ENCODE peak calls at places on chromosomes 6 and 20, in ten cellular contexts. J, P, L, Z, V, M, W, S, F and I are unnamed samples. For H3K9me3 and H3K36me3, the result is how much of the 10 kb centered on the place peaks cover.

GRCh38 chr20:22775671-22776139 is 191.3 kb upstream of the FOXA2 start:
- DNase-seq in J (peak), P (no peak), L (no peak), Z (no peak), V (no peak), M (no peak), W (no peak), S (no peak), F (peak), I (no peak)

GRCh38 chr6:73964455-73964854 is 268.5 kb downstream of the CD109 start:
- DNase-seq in J (no peak), P (no peak), L (no peak), Z (no peak), V (no peak), M (no peak), W (no peak), S (no peak), F (no peak), I (no peak)

GRCh38 chr20:62668441-62669027 is 26.2 kb downstream of the SLCO4A1 start:
- DNase-seq in J (peak), P (peak), L (peak), Z (peak), V (peak), M (peak), W (peak), S (no peak), F (peak), I (peak)

GRCh38 chr6:33694977-33695376 is 16.5 kb downstream of the UQCC2 start:
- DNase-seq in J (no peak), P (no peak), L (no peak), Z (no peak), V (no peak), M (no peak), W (no peak), S (no peak), F (no peak), I (no peak)

GRCh38 chr6:170179925-170180324 is 111.0 kb downstream of the DLL1 start:
- DNase-seq in J (no peak), P (no peak), L (no peak), Z (no peak), V (no peak), M (no peak), W (no peak), S (no peak), F (peak), I (no peak)

GRCh38 chr6:110814488-110815259 is 595 bp downstream of the CDK19 start:
- DNase-seq in J (peak), P (peak), L (peak), Z (peak), V (peak), M (peak), W (peak), S (peak), F (peak), I (peak)

GRCh38 chr20:64102647-64103354 is 4.6 kb downstream of the NPBWR2 start:
- DNase-seq in J (no peak), P (peak), L (peak), Z (no peak), V (no peak), M (no peak), W (no peak), S (peak), F (no peak), I (no peak)

GRCh38 chr6:165987483-165988305 is 180.0 kb downstream of the TBXT start:
- DNase-seq in J (peak), P (peak), L (peak), Z (peak), V (peak), M (peak), W (no peak), S (no peak), F (peak), I (peak)

GRCh38 chr6:17473554-17473953 is 80.2 kb downstream of the CAP2 start:
- DNase-seq in J (no peak), P (no peak), L (peak), Z (no peak), V (no peak), M (no peak), W (no peak), S (no peak), F (no peak), I (no peak)

GRCh38 chr6:27297857-27298730 is 14.0 kb downstream of the POM121L2 start:
- DNase-seq in J (peak), P (no peak), L (no peak), Z (no peak), V (no peak), M (no peak), W (no peak), S (no peak), F (no peak), I (no peak)

GRCh38 chr6:72669324-72669723 is 47.5 kb downstream of the KCNQ5 start:
- DNase-seq in J (no peak), P (no peak), L (no peak), Z (no peak), V (no peak), M (no peak), W (peak), S (no peak), F (no peak), I (no peak)

GRCh38 chr20:36183155-36183944 is 28.8 kb downstream of the EPB41L1 start:
- DNase-seq in J (no peak), P (no peak), L (no peak), Z (no peak), V (no peak), M (no peak), W (no peak), S (no peak), F (peak), I (no peak)

GRCh38 chr20:22620342-22620741 is 36.0 kb upstream of the FOXA2 start:
- DNase-seq in J (no peak), P (no peak), L (no peak), Z (no peak), V (no peak), M (no peak), W (no peak), S (peak), F (no peak), I (no peak)

GRCh38 chr6:154805288-154805911 is 72.2 kb downstream of the SCAF8 start:
- DNase-seq in J (peak), P (no peak), L (no peak), Z (no peak), V (no peak), M (no peak), W (no peak), S (no peak), F (no peak), I (no peak)

GRCh38 chr20:25697132-25697446 is 436 bp upstream of the ZNF337 start:
- DNase-seq in J (no peak), P (no peak), L (no peak), Z (no peak), V (no peak), M (no peak), W (no peak), S (no peak), F (no peak), I (no peak)

GRCh38 chr6:32617751-32618150 is 19.5 kb upstream of the HLA-DQA1 start:
- DNase-seq in J (no peak), P (no peak), L (no peak), Z (no peak), V (no peak), M (no peak), W (no peak), S (no peak), F (no peak), I (no peak)

GRCh38 chr6:13013681-13014550 is 297.3 kb downstream of the PHACTR1 start:
- DNase-seq in J (no peak), P (no peak), L (peak), Z (no peak), V (no peak), M (no peak), W (no peak), S (peak), F (no peak), I (no peak)

GRCh38 chr6:143513410-143513809 is 1.9 kb upstream of the FUCA2 start:
- DNase-seq in J (no peak), P (no peak), L (peak), Z (no peak), V (peak), M (no peak), W (peak), S (no peak), F (no peak), I (no peak)

GRCh38 chr6:7138111-7138510 is 30.4 kb downstream of the RREB1 start:
- DNase-seq in J (no peak), P (no peak), L (no peak), Z (no peak), V (no peak), M (no peak), W (no peak), S (no peak), F (no peak), I (no peak)

GRCh38 chr20:24984963-24985640 is 7.4 kb downstream of the APMAP start:
- DNase-seq in J (no peak), P (peak), L (no peak), Z (no peak), V (peak), M (peak), W (peak), S (no peak), F (no peak), I (no peak)

GRCh38 chr20:8373579-8373978 is 241.5 kb downstream of the PLCB1 start:
- DNase-seq in J (no peak), P (no peak), L (no peak), Z (no peak), V (no peak), M (no peak), W (no peak), S (no peak), F (no peak), I (no peak)

GRCh38 chr20:8375898-8376297 is 243.8 kb downstream of the PLCB1 start:
- DNase-seq in J (peak), P (no peak), L (no peak), Z (no peak), V (no peak), M (no peak), W (no peak), S (no peak), F (no peak), I (no peak)

GRCh38 chr20:8372819-8373218 is 240.8 kb downstream of the PLCB1 start:
- DNase-seq in J (no peak), P (no peak), L (no peak), Z (no peak), V (no peak), M (no peak), W (no peak), S (no peak), F (no peak), I (no peak)

GRCh38 chr20:8376940-8377339 is 244.9 kb downstream of the PLCB1 start:
- DNase-seq in J (no peak), P (no peak), L (no peak), Z (no peak), V (no peak), M (no peak), W (no peak), S (no peak), F (no peak), I (no peak)
- H3K4me3 ChIP-seq in J (no peak), P (no peak), L (no peak), Z (no peak), V (no peak), M (no peak), W (no peak), S (no peak), F (no peak), I (no peak)

GRCh38 chr20:59804347-59804746 is 129.1 kb downstream of the SYCP2 start:
- DNase-seq in J (no peak), P (no peak), L (no peak), Z (peak), V (no peak), M (no peak), W (no peak), S (no peak), F (no peak), I (no peak)
- H3K9me3 ChIP-seq in J (under half), P (under half), L (under half), Z (under half), V (under half), M (under half), W (under half), S (under half), F (under half), I (under half)

GRCh38 chr6:44255848-44256247 is 1.5 kb downstream of the SLC35B2 start:
- DNase-seq in J (no peak), P (peak), L (no peak), Z (no peak), V (no peak), M (no peak), W (no peak), S (no peak), F (no peak), I (no peak)
- H3K36me3 ChIP-seq in J (under half), P (half or more), L (half or more), Z (under half), V (under half), M (half or more), W (under half), S (under half), F (half or more), I (half or more)

DNA sequence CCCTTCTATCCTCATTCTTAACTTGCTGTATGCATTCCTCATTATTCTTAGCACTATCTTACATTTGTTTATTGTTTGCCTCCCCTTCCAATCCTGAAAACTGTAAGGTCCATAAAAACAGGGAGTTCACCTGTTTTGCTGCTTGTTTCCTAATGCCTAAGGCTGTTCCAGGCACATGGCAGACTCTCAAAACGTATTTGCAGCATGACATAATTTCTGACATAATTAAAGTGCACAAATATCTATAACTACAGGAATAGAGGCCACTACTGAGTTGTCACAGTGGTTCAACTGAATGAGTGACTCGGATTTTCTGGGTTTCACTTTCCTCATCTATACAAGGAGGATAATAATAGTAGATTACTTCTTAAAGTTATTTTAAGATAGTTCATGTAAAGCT is 83.0 kb downstream of the HFE start:
- DNase-seq in J (no peak), P (no peak), L (no peak), Z (no peak), V (no peak), M (no peak), W (no peak), S (no peak), F (no peak), I (no peak)
- H3K4me3 ChIP-seq in J (no peak), P (no peak), L (no peak), Z (no peak), V (no peak), M (no peak), W (no peak), S (no peak), F (no peak), I (no peak)

GRCh38 chr20:59667981-59668515 is 63.7 kb downstream of the PHACTR3 start:
- DNase-seq in J (no peak), P (no peak), L (no peak), Z (no peak), V (no peak), M (no peak), W (no peak), S (no peak), F (no peak), I (no peak)
- H3K9me3 ChIP-seq in J (under half), P (under half), L (under half), Z (under half), V (under half), M (under half), W (under half), S (under half), F (under half), I (under half)

DNA sequence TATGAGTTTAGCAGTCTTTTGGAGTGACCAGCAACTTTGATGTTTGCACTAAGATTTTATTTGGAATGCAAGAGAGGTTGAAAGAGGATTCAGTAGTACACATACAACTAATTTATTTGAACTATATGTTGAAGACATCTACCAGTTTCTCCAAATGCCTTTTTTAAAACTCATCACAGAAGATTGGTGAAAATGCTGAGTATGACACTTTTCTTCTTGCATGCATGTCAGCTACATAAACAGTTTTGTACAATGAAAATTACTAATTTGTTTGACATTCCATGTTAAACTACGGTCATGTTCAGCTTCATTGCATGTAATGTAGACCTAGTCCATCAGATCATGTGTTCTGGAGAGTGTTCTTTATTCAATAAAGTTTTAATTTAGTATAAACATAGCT is 13.9 kb downstream of the GJA1 start:
- DNase-seq in J (no peak), P (no peak), L (no peak), Z (no peak), V (no peak), M (no peak), W (no peak), S (no peak), F (no peak), I (no peak)
- H3K36me3 ChIP-seq in J (under half), P (under half), L (under half), Z (under half), V (under half), M (under half), W (under half), S (under half), F (under half), I (under half)

DNA sequence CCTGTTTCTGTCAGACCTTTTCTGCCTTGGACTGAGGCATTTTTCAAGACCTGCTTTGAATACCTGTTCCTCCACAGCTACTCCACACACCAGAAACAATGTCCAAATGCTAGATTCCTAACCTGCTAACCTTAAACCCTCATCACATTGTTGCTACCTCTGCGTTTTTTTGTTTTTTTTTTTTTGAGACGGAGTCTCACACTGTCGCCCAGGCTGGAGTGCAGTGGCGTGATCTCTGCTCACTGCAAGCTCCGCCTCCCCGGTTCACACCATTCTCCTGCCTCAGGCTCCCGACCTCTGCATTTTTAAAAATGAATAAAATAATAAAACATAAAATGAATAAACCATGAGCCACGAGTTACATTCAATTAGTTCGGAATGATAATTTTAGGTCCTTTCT is 1.2 kb downstream of the C6orf89 start:
- DNase-seq in J (no peak), P (no peak), L (no peak), Z (no peak), V (no peak), M (no peak), W (no peak), S (no peak), F (no peak), I (no peak)
- H3K4me3 ChIP-seq in J (peak), P (peak), L (peak), Z (peak), V (no peak), M (peak), W (no peak), S (peak), F (no peak), I (peak)

GRCh38 chr6:159469449-159469848 is 223.6 kb downstream of the SOD2 start:
- DNase-seq in J (no peak), P (no peak), L (no peak), Z (no peak), V (no peak), M (no peak), W (no peak), S (no peak), F (no peak), I (no peak)

GRCh38 chr6:159470400-159470799 is 222.6 kb downstream of the SOD2 start:
- DNase-seq in J (no peak), P (no peak), L (no peak), Z (no peak), V (no peak), M (no peak), W (no peak), S (no peak), F (no peak), I (no peak)

GRCh38 chr6:159473435-159473834 is 219.6 kb downstream of the SOD2 start:
- DNase-seq in J (no peak), P (no peak), L (no peak), Z (no peak), V (no peak), M (peak), W (no peak), S (no peak), F (no peak), I (no peak)

DNA sequence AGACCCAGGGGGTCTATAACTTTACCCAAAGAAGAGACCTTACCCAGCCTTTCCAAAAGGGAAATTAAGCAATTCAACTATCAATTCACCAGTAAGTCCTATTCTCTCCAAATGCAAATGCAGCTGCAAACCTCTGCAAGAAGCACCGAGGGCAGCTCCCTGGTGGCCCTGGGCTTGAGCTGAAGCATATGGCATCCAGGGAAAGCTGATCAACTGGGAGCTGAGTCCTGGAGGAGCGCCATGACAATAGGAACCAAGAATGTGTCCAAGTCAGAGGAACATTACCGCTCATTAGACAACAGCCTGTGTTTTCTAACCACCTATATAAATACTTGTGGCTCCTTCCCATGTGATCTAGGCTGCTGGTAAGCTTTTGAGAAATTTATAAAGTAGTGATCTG is 219.2 kb downstream of the SOD2 start:
- DNase-seq in J (peak), P (no peak), L (peak), Z (no peak), V (peak), M (peak), W (no peak), S (no peak), F (no peak), I (no peak)
- H3K9me3 ChIP-seq in J (under half), P (under half), L (under half), Z (under half), V (under half), M (under half), W (under half), S (under half), F (under half), I (under half)

DNA sequence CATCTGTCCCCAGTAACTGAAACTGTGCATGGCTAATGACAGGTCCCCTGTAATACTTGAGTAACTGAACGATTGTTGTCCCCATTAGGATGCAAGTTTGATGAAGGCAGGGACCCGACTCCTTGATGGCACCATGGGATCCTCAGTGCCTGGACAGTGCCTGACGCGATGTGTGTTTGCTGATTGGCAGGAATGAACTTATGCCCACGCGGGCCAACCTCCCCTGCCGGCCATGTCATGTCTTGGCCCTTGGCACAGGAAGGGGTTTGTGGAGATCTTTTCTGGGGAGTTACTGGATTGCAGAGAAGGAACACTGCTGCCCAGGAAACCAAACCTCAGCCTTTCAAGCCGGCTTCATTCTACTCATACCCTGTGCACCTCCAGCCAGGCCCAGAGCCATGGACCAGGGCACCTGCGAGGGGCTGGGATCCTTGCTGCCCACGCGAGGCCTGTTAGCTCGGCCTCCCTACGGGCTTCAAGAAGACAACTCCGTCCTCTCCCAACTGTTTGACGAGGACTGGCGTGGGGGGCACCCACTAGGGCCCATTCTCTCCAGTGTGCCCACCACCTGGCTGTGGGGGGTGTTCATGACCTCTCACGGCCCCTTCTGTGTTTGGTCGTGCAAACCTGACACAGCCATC is 147.8 kb downstream of the ZMYND8 start:
- DNase-seq in J (no peak), P (peak), L (no peak), Z (no peak), V (no peak), M (no peak), W (no peak), S (no peak), F (no peak), I (no peak)
- H3K36me3 ChIP-seq in J (under half), P (half or more), L (under half), Z (under half), V (under half), M (half or more), W (under half), S (under half), F (half or more), I (half or more)